ENCODE peak calls at places on chromosomes 3 and 15, in nine cellular contexts. P is A549, C is GM23338, J is K562, Q is HCT116, Z is SK-N-SH, E is HepG2, N is Panc1, L is GM12878. O is an unnamed sample.

GRCh38 chr3:52633786-52634185 is 51.9 kb downstream of the PBRM1 start:
- DNase-seq in E (no peak), L (no peak), Z (no peak), C (no peak), N (no peak), Q (no peak), P (no peak), J (no peak), O (no peak)

GRCh38 chr3:53495518-53496501 is 1.4 kb downstream of the CACNA1D start:
- DNase-seq in E (no peak), C (peak; percentile 58), J (no peak), Z (peak; percentile 65), Q (no peak), N (no peak), L (no peak), P (no peak), O (no peak)

GRCh38 chr15:83105450-83105849 is 2.0 kb upstream of the TM6SF1 start:
- DNase-seq in C (no peak), N (no peak), L (no peak), E (no peak), Q (no peak), P (no peak), Z (no peak), J (no peak), O (no peak)

GRCh38 chr3:181711325-181712135 is at the start of gene SOX2:
- DNase-seq in Q (peak; percentile 38), P (peak; percentile 89), J (peak; percentile 61), C (peak; percentile 93), E (peak; percentile 67), Z (peak; percentile 98), N (no peak), L (no peak), O (no peak)

GRCh38 chr3:44114142-44114541 is 127.5 kb upstream of the TOPAZ1 start:
- DNase-seq in Z (peak; percentile 20), J (peak; percentile 75), P (no peak), N (no peak), C (peak; percentile 83), L (no peak), E (peak; percentile 13), Q (peak; percentile 42), O (peak; percentile 6)

GRCh38 chr3:71584216-71585061 is 911 bp upstream of the FOXP1 start:
- DNase-seq in E (peak; percentile 68), Q (no peak), J (peak; percentile 24), P (no peak), L (no peak), Z (peak; percentile 41), N (no peak), C (peak; percentile 59), O (peak; percentile 28)

GRCh38 chr3:196754215-196754937 is 14.7 kb downstream of the PAK2 start:
- DNase-seq in J (no peak), E (peak; percentile 83), Q (no peak), N (no peak), Z (peak; percentile 30), P (no peak), C (no peak), L (no peak), O (no peak)

GRCh38 chr3:88467191-88467590 is 317.4 kb downstream of the C3orf38 start:
- DNase-seq in C (peak; percentile 48), J (no peak), N (no peak), L (no peak), P (no peak), Z (no peak), E (no peak), Q (no peak), O (no peak)

GRCh38 chr15:39657181-39657580 is 76.3 kb downstream of the THBS1 start:
- DNase-seq in Q (no peak), N (no peak), E (no peak), L (no peak), C (no peak), Z (no peak), P (no peak), J (no peak), O (no peak)

GRCh38 chr3:72442755-72443154 is 405.5 kb downstream of the SHQ1 start:
- DNase-seq in P (no peak), J (no peak), C (no peak), Q (no peak), N (no peak), Z (no peak), E (no peak), L (no peak), O (peak; percentile 41)

GRCh38 chr3:195103623-195104022 is 167.3 kb downstream of the XXYLT1 start:
- DNase-seq in Q (no peak), Z (no peak), P (no peak), C (no peak), J (no peak), L (no peak), N (no peak), E (no peak), O (no peak)

GRCh38 chr15:50764331-50765201 is 940 bp downstream of the SPPL2A start:
- DNase-seq in Q (no peak), Z (peak; percentile 23), J (no peak), L (peak; percentile 43), E (no peak), P (no peak), C (no peak), N (no peak), O (no peak)

GRCh38 chr3:147507638-147508286 is 98.6 kb downstream of the ZIC1 start:
- DNase-seq in E (no peak), P (no peak), N (no peak), C (no peak), L (no peak), Q (no peak), Z (no peak), J (no peak), O (no peak)

GRCh38 chr15:55241895-55242294 is 45.2 kb upstream of the RSL24D1 start:
- DNase-seq in N (no peak), L (no peak), Z (no peak), J (no peak), Q (no peak), E (no peak), P (no peak), C (no peak), O (no peak)

DNA sequence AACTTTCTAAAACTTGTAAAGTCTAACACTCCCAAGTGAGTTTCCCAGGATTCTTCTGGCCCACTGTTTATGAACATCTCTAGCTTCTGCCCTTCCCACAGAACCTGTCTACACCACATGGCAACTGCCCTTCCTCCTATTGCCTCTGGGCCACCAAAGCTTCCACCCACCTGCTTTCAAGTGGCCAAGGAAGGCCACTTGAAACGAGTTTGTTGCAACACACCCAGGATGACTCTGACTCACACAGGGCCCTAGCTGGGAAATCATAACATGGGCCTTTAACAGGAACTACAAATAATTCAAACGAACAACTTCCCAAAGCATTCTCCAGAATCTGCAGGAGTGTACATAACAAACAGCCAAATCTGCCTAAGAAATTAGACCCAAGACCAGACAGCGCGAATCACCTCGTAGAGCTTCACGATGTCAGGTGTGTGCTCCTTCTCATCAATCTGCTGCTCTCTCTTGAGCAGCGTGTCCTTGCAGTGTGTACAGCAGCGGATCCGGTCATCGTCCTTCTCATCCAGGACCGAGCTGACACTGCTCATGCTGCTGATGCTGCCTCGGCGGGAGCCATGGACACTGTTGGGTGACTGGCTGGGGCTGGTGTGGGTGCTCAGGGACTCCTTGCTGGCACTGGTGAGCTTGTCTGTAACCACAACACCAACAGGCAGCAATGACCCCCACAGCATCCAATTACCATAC is 16.8 kb downstream of the RBSN start:
- DNase-seq in P (no peak), Q (no peak), Z (no peak), L (no peak), E (no peak), N (no peak), J (no peak), C (no peak), O (peak; percentile 61)
- TF ChIP-seq REST in P (no peak), Q (no peak), Z (no peak), L (no peak), E (no peak), N (no peak), J (no peak), C (no peak), O (no peak)

DNA sequence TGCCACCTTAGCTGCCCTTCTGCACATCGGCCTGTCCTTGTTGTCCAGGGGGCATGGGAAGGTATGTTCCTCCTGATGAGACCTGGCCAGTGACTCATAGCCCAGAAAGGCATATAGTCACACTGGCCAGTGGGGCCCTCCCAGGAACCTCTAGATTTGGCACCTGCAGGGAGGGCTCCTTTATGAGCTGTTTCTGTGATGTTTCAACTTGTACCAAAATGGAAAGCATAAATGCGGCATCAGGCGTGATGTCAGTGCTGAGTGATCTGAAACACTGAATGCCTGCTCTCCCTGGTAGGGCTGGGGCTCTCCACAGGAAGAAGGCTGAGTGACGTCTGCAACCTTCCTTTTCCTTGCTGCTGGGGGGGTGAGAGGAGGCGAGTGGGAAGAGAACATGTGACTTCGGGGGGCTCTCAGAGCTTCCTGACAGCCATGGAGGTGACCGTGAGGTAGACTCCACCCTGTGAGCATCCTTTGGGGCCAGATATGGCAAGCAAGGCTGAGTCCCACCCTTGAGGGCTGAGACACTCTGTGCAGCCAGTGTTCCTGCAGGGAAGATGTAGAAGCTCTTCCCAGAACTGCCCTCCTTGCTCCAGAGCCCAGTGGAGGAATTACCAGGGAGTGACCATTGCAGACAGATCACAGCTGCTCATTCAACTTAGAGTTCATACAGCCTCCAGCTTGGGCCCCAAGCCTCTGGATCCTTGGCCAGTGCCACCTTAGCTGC is 37.1 kb upstream of the APEH start:
- DNase-seq in P (no peak), J (no peak), Z (no peak), E (no peak), L (no peak), N (no peak), Q (no peak), C (no peak), O (no peak)
- H3K27ac ChIP-seq in P (no peak overlapping the region), J (no peak overlapping the region), Z (no peak overlapping the region), E (no peak overlapping the region), L (no peak overlapping the region), N (no peak overlapping the region), Q (no peak overlapping the region), C (no peak overlapping the region), O (no peak overlapping the region)

DNA sequence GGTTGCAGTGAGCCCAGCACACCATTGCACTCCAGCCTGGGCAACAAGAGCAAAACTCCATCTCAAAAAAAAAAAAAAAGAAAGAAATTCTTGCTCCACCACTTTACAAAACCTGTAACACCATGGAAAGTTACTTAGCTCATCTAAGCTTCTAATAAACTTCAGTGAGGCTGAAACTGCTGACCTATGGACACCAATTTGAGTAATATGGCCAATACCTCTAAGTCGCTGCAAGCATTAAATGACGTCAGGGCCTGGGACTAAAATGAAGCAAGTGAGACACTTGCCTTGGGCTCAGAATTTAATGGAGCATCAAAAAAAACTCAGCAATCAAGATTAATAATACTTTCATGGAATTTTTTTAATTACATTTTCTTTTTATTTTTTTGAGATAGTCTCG is 42.5 kb downstream of the ZMAT3 start:
- DNase-seq in P (no peak), J (no peak), N (no peak), Z (no peak), C (no peak), L (no peak), E (no peak), Q (no peak), O (no peak)
- TF ChIP-seq REST in P (no peak), J (no peak), N (no peak), Z (no peak), C (no peak), L (no peak), E (no peak), Q (no peak), O (no peak)

DNA sequence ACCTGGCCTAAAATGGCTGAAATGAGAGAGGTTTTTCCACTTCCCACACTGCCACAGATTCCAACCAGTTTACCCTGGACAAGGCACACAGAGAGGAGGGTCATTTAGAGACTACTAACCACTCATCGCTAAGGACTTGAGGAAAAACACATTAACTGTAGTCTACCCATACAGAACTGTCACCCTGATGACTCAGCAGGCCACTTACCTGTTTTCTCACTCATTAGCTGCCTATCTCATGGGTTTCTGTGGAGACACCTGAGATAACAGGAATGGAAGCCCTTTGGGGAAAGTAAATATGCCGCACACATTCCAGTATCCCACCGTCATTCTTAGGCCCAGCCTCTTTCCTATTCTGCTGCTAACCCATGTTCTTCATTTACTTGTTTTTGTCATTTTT is 50.0 kb downstream of the ABCC5 start:
- DNase-seq in J (no peak), L (no peak), C (no peak), N (no peak), Z (no peak), E (no peak), Q (no peak), P (no peak), O (no peak)
- H3K27ac ChIP-seq in J (no peak overlapping the region), L (no peak overlapping the region), C (no peak overlapping the region), N (no peak overlapping the region), Z (no peak overlapping the region), E (no peak overlapping the region), Q (no peak overlapping the region), P (no peak overlapping the region), O (no peak overlapping the region)

O was measured in HL-60.